ENCODE peak calls at places on chromosomes 4 and X, in eight cellular contexts. N is left lung, U is NCI-H1436, L is H4, T is HEK293T, Q is aorta, V is HCT116, I is smooth muscle cell of the brain vasculature. Y is an unnamed sample.

GRCh38 chr4:141645611-141646340 is 9.4 kb downstream of the IL15 start:
- DNase-seq in N (no peak), U (no peak), L (no peak), T (no peak), Q (no peak), V (no peak), I (no peak), Y (no peak)

GRCh38 chrX:68238568-68238967 is 194.7 kb downstream of the OPHN1 start:
- DNase-seq in N (no peak), U (no peak), L (peak; percentile 5), T (peak; percentile 27), Q (no peak), V (no peak), I (no peak), Y (no peak)

GRCh38 chr4:106569151-106570029 is 200.8 kb upstream of the GIMD1 start:
- DNase-seq in N (no peak), U (no peak), L (no peak), T (no peak), Q (no peak), V (no peak), I (no peak), Y (no peak)

GRCh38 chrX:40099046-40099968 is 1.5 kb upstream of the BCOR start:
- DNase-seq in N (peak; percentile 84), U (peak; percentile 38), L (no peak), T (no peak), Q (peak; percentile 70), V (no peak), I (no peak), Y (no peak)

GRCh38 chr4:99945718-99946345 is 586 bp downstream of the DNAJB14 start:
- DNase-seq in N (peak; percentile 90), U (no peak), L (peak; percentile 25), T (peak; percentile 37), Q (no peak), V (no peak), I (no peak), Y (no peak)

GRCh38 chrX:114472788-114473187 is 111.1 kb upstream of the HTR2C start:
- DNase-seq in N (no peak), U (no peak), L (no peak), T (no peak), Q (no peak), V (no peak), I (no peak), Y (no peak)

GRCh38 chr4:26736621-26737020 is 124.0 kb upstream of the STIM2 start:
- DNase-seq in N (no peak), U (no peak), L (peak; percentile 42), T (no peak), Q (no peak), V (no peak), I (no peak), Y (no peak)

GRCh38 chr4:145231906-145232700 is 51.7 kb upstream of the OTUD4 start:
- DNase-seq in N (no peak), U (no peak), L (no peak), T (no peak), Q (no peak), V (no peak), I (peak; percentile 12), Y (no peak)

GRCh38 chr4:40413396-40413795 is 78.3 kb downstream of the CHRNA9 start:
- DNase-seq in N (no peak), U (no peak), L (no peak), T (no peak), Q (no peak), V (no peak), I (no peak), Y (no peak)

GRCh38 chrX:154738013-154738738 is 12.7 kb downstream of the GAB3 start:
- DNase-seq in N (peak; percentile 62), U (no peak), L (peak; percentile 32), T (no peak), Q (peak; percentile 72), V (no peak), I (no peak), Y (no peak)

GRCh38 chr4:174559894-174560293 is 37.6 kb upstream of the HPGD start:
- DNase-seq in N (no peak), U (no peak), L (no peak), T (no peak), Q (no peak), V (no peak), I (no peak), Y (no peak)

GRCh38 chr4:86791126-86791525 is 58.1 kb downstream of the SLC10A6 start:
- DNase-seq in N (no peak), U (no peak), L (no peak), T (no peak), Q (no peak), V (no peak), I (no peak), Y (no peak)

GRCh38 chr4:56261027-56261426 is 126.3 kb downstream of the AASDH start:
- DNase-seq in N (no peak), U (no peak), L (no peak), T (no peak), Q (no peak), V (no peak), I (no peak), Y (no peak)

GRCh38 chrX:45322820-45323219 is 122.1 kb upstream of the DIPK2B start:
- DNase-seq in N (no peak), U (no peak), L (no peak), T (no peak), Q (no peak), V (no peak), I (no peak), Y (peak; percentile 10)

GRCh38 chr4:64539234-64539849 is 130.1 kb upstream of the TECRL start:
- DNase-seq in N (no peak), U (peak; percentile 26), L (peak; percentile 64), T (peak; percentile 56), Q (no peak), V (peak; percentile 16), I (peak; percentile 4), Y (peak; percentile 69)

GRCh38 chrX:67587946-67588624 is 44.3 kb downstream of the AR start:
- DNase-seq in N (no peak), U (no peak), L (no peak), T (no peak), Q (no peak), V (no peak), I (no peak), Y (no peak)

GRCh38 chr4:38857354-38858096 is 908 bp upstream of the TLR6 start:
- DNase-seq in N (no peak), U (no peak), L (peak; percentile 85), T (no peak), Q (peak; percentile 67), V (peak; percentile 92), I (peak; percentile 94), Y (peak; percentile 82)

GRCh38 chr4:24044610-24045589 is 155.1 kb upstream of the PPARGC1A start:
- DNase-seq in N (no peak), U (no peak), L (no peak), T (no peak), Q (no peak), V (no peak), I (no peak), Y (no peak)

GRCh38 chr4:187370918-187371317 is 624.7 kb upstream of the ZFP42 start:
- DNase-seq in N (no peak), U (no peak), L (no peak), T (no peak), Q (no peak), V (no peak), I (no peak), Y (no peak)

Y was measured in LoVo.